ENCODE peak calls at places on chromosomes 13 and 19, in four cellular contexts. T is cardiac fibroblast, D is fibroblast of pulmonary artery, G is ascending aorta. Z is an unnamed sample.

GRCh38 chr19:30679789-30680188 is 307.6 kb downstream of the ZNF536 start:
- DNase-seq in G (no peak), T (no peak), D (no peak), Z (no peak)

GRCh38 chr13:59086147-59086546 is 1077.6 kb downstream of the DIAPH3 start:
- DNase-seq in D (peak), T (peak), G (no peak), Z (no peak)

GRCh38 chr19:6761053-6761676 is 6.1 kb downstream of the SH2D3A start:
- DNase-seq in T (no peak), D (no peak), G (no peak), Z (no peak)

GRCh38 chr13:23806874-23807522 is 82.2 kb downstream of the MIPEP start:
- DNase-seq in D (no peak), G (no peak), T (no peak), Z (no peak)

GRCh38 chr19:48696353-48697010 is 711 bp downstream of the FUT2 start:
- DNase-seq in T (no peak), G (no peak), D (no peak), Z (no peak)

GRCh38 chr13:102333320-102334181 is 68.3 kb downstream of the FGF14 start:
- DNase-seq in T (no peak), D (no peak), G (no peak), Z (no peak)

GRCh38 chr13:75908137-75908536 is 272.0 kb downstream of the LMO7 start:
- DNase-seq in T (peak), G (no peak), D (no peak), Z (no peak)

GRCh38 chr13:34437873-34438272 is 504.2 kb upstream of the NBEA start:
- DNase-seq in T (no peak), G (no peak), D (no peak), Z (no peak)

GRCh38 chr19:39154626-39155100 is 29.1 kb downstream of the PAK4 start:
- DNase-seq in D (no peak), G (no peak), T (no peak), Z (no peak)

GRCh38 chr13:48624858-48625257 is 28.9 kb upstream of the CYSLTR2 start:
- DNase-seq in T (peak), G (no peak), D (peak), Z (no peak)

GRCh38 chr19:50460161-50460765 is 16.0 kb upstream of the EMC10 start:
- DNase-seq in G (no peak), T (peak), D (peak), Z (no peak)

GRCh38 chr19:17950310-17951150 is 16.4 kb upstream of the KCNN1 start:
- DNase-seq in G (no peak), D (no peak), T (no peak), Z (no peak)

GRCh38 chr19:14061081-14061749 is 661 bp downstream of the PALM3 start:
- DNase-seq in G (no peak), T (peak), D (peak), Z (no peak)

GRCh38 chr13:91809161-91809560 is 410.7 kb downstream of the GPC5 start:
- DNase-seq in G (no peak), T (no peak), D (no peak), Z (no peak)

GRCh38 chr13:61727714-61728275 is 312.1 kb upstream of the PCDH20 start:
- DNase-seq in T (peak), D (peak), G (no peak), Z (no peak)

GRCh38 chr19:38211206-38211605 is 12.8 kb downstream of the DPF1 start:
- DNase-seq in T (no peak), D (no peak), G (no peak), Z (no peak)

GRCh38 chr13:26480246-26480855 is 77.1 kb upstream of the WASF3 start:
- DNase-seq in T (peak), D (peak), G (no peak), Z (no peak)

GRCh38 chr13:110794209-110794608 is 80.7 kb downstream of the ING1 start:
- DNase-seq in G (no peak), D (no peak), T (no peak), Z (no peak)

GRCh38 chr13:51681037-51681678 is 96.9 kb downstream of the WDFY2 start:
- DNase-seq in D (peak), G (no peak), T (peak), Z (no peak)

GRCh38 chr19:39038098-39038497 is 5.7 kb upstream of the FBXO27 start:
- DNase-seq in G (no peak), T (peak), D (peak), Z (no peak)

GRCh38 chr13:42215578-42216421 is 56.2 kb upstream of the AKAP11 start:
- DNase-seq in T (peak), D (peak), G (no peak), Z (no peak)

GRCh38 chr19:44050740-44051653 is 839 bp upstream of the ZNF223 start:
- DNase-seq in T (no peak), G (no peak), D (peak), Z (no peak)

DNA sequence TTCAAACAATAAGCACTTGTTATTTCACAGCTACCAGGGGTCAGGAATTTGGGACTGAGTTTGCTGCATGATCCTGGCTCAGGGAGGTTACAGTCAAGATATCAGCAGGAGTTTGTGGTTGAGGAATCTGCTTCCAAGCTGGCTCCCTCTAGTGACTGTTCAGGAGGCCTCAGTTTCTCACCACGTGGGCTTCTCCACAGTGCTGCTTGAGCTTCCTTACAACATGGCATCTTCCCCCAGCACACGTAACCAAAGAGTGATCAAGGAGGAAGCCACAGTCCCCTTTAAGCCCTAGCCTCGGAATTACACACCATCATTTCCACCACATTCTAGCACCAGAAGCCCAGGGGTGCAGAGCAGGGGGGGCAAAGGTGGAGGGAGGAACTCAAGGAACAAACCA is 28.8 kb downstream of the CELF5 start:
- DNase-seq in G (no peak), T (no peak), D (no peak), Z (no peak)
- TF ChIP-seq CTCF in G (no peak), T (no peak), D (no peak), Z (no peak)

GRCh38 chr19:9528757-9529336 is 9.6 kb downstream of the ZNF426 start:
- DNase-seq in G (no peak), D (peak), T (peak), Z (no peak)

DNA sequence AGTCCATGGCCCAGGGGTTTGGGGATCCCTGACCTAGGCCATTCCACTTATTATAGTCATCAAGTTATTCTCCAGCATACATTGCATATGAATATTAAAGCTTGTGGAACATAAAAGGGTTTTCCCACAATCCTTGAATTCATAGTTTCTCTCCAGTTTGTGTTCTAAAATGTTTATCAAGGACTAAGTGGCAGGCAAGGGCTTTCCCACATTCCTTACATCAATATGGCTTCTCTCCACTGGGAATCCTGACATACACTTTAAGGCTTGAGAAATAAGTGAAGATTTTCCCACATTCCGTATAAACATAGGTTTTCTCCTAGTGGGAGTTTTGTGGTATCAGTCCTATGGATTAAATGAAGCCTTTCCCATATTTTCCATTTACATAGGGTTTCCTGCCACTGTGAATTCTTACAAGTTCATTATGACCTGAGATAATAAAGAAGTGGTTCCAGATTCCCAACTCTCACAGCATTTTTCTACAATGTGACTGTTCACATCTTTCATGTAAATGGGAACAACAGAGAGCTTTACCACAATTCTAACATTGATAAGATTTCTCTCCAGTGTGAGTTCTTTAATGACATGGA is 14.5 kb downstream of the ZNF426 start:
- DNase-seq in T (peak), D (peak), G (no peak), Z (no peak)
- TF ChIP-seq CTCF in T (no peak), D (no peak), G (no peak), Z (no peak)

GRCh38 chr19:55913643-55914268 is 18.4 kb downstream of the NLRP13 start:
- DNase-seq in G (no peak), D (no peak), T (no peak), Z (no peak)
- TF ChIP-seq CTCF in G (no peak), D (no peak), T (peak), Z (no peak)

GRCh38 chr13:95258619-95259194 is 42.5 kb downstream of the ABCC4 start:
- DNase-seq in G (no peak), T (no peak), D (no peak), Z (no peak)

GRCh38 chr13:95260031-95260525 is 41.2 kb downstream of the ABCC4 start:
- DNase-seq in T (no peak), G (no peak), D (no peak), Z (no peak)

GRCh38 chr13:95264225-95264624 is 37.0 kb downstream of the ABCC4 start:
- DNase-seq in G (no peak), T (no peak), D (no peak), Z (no peak)

GRCh38 chr13:95262837-95263381 is 38.3 kb downstream of the ABCC4 start:
- DNase-seq in T (no peak), D (no peak), G (no peak), Z (no peak)

GRCh38 chr13:95261956-95262355 is 39.3 kb downstream of the ABCC4 start:
- DNase-seq in D (no peak), T (no peak), G (no peak), Z (no peak)
- TF ChIP-seq CTCF in D (no peak), T (no peak), G (no peak), Z (no peak)

DNA sequence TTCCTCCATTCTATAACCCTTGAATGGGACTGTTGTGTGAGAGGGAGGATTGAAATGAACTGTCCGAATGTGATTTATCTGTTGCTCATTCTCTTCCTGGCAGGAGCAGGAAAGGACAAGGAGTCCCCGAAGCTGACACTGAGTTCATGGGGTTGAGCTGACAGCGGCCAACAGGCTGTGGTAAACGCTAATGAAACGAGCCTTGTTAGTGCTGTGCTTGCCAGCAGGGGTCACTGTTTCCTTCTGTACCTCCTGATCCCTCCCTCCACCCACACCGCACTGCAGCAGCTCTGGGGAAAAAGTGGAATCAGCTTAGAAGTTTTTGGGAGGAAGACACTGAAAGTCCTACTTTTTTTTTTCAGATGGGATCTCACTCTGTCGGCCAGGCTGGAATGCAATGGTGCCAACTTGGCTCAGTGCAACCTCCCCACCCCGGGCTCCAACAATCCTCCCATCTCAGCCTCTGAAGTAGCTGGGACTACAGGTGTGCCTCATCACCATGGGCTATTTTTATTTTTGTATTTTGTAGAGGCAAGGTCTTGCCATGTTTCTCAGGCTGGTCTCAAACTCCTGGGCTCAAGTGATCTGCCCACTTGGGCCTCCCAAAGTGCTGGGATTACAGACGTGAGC is 6.7 kb upstream of the ZNF761 start:
- DNase-seq in D (peak), G (peak), T (peak), Z (peak)
- TF ChIP-seq CTCF in D (peak), G (peak), T (peak), Z (peak)

Z was measured in thoracic aorta.